ENCODE peak calls at places on chromosomes 2 and 18, in ten cellular contexts. V is IMR-90, S is fibroblast of lung, A is OCI-LY7, P is cardiac muscle cell, X is K562, F is kidney, N is PC-9, M is body of pancreas, K is GM12878. L is an unnamed sample. For H3K36me3, the result is how much of the 10 kb centered on the place peaks cover.

GRCh38 chr2:6845312-6845711 is 20.4 kb downstream of the CMPK2 start:
- DNase-seq in N (no peak), F (no peak), K (no peak), X (peak), V (no peak), S (peak), A (peak), M (no peak), P (peak), L (no peak)

GRCh38 chr2:137173514-137173913 is 408.2 kb downstream of the THSD7B start:
- DNase-seq in X (no peak), N (no peak), V (no peak), K (peak), M (no peak), S (peak), P (peak), F (no peak), A (peak), L (no peak)

GRCh38 chr2:225122007-225122406 is 79.7 kb upstream of the DOCK10 start:
- DNase-seq in F (no peak), S (no peak), K (no peak), N (no peak), M (no peak), V (no peak), X (no peak), P (no peak), A (peak), L (no peak)

GRCh38 chr2:124024491-124025348 is at the start of gene CNTNAP5:
- DNase-seq in F (peak), A (no peak), N (no peak), V (no peak), M (peak), X (peak), P (peak), S (peak), K (no peak), L (no peak)

GRCh38 chr2:37364351-37364750 is 19.9 kb downstream of the QPCT start:
- DNase-seq in A (no peak), K (no peak), V (no peak), M (no peak), P (no peak), S (no peak), N (no peak), F (no peak), X (no peak), L (no peak)

GRCh38 chr2:180000434-180000833 is 6.7 kb downstream of the CWC22 start:
- DNase-seq in X (no peak), N (no peak), P (no peak), F (no peak), K (no peak), V (peak), M (no peak), A (no peak), S (peak), L (no peak)

GRCh38 chr2:45930396-45930792 is 278.9 kb downstream of the PRKCE start:
- DNase-seq in S (peak), N (no peak), A (no peak), M (no peak), F (no peak), P (no peak), K (no peak), V (peak), X (no peak), L (no peak)

GRCh38 chr18:55489034-55489741 is 98.8 kb downstream of the TCF4 start:
- DNase-seq in M (no peak), V (peak), P (peak), S (peak), X (no peak), A (peak), F (no peak), K (no peak), N (no peak), L (no peak)

GRCh38 chr2:152134488-152135280 is 35.8 kb upstream of the CACNB4 start:
- DNase-seq in F (no peak), N (no peak), X (no peak), M (no peak), P (no peak), K (peak), S (peak), A (no peak), V (peak), L (no peak)

GRCh38 chr2:66331176-66331575 is 103.7 kb upstream of the MEIS1 start:
- DNase-seq in A (no peak), P (no peak), N (no peak), F (no peak), S (no peak), K (no peak), X (no peak), M (no peak), V (no peak), L (no peak)

GRCh38 chr2:226721541-226721940 is 78.1 kb downstream of the IRS1 start:
- DNase-seq in X (no peak), K (no peak), S (no peak), M (no peak), P (peak), A (no peak), V (peak), F (peak), N (no peak), L (no peak)

GRCh38 chr2:239294571-239295054 is 106.2 kb downstream of the HDAC4 start:
- DNase-seq in K (no peak), A (no peak), M (no peak), X (peak), N (no peak), F (no peak), S (no peak), P (no peak), V (no peak), L (no peak)

GRCh38 chr18:34990571-34990970 is 50.6 kb upstream of the MAPRE2 start:
- DNase-seq in X (no peak), M (no peak), K (no peak), A (no peak), S (peak), F (no peak), P (no peak), N (no peak), V (peak), L (no peak)

GRCh38 chr2:193584001-193584400 is 1389.3 kb upstream of the TMEFF2 start:
- DNase-seq in F (no peak), S (peak), K (no peak), V (peak), A (no peak), N (no peak), P (peak), X (no peak), M (no peak), L (no peak)

GRCh38 chr2:217162533-217162932 is 302.7 kb upstream of the TNP1 start:
- DNase-seq in F (no peak), P (no peak), X (peak), S (peak), V (peak), K (no peak), M (no peak), A (no peak), N (peak), L (no peak)

GRCh38 chr2:64989982-64990614 is 899 bp downstream of the SLC1A4 start:
- DNase-seq in A (peak), P (no peak), V (no peak), F (peak), M (peak), K (no peak), S (no peak), N (no peak), X (peak), L (no peak)

GRCh38 chr18:23842305-23842704 is 153.1 kb downstream of the LAMA3 start:
- DNase-seq in K (no peak), S (no peak), P (no peak), M (no peak), X (no peak), F (no peak), A (no peak), N (no peak), V (no peak), L (no peak)

GRCh38 chr2:203330434-203330833 is 2.2 kb downstream of the ABI2 start:
- DNase-seq in M (no peak), P (no peak), X (no peak), N (no peak), K (no peak), A (no peak), S (peak), V (peak), F (no peak), L (no peak)

GRCh38 chr2:145344076-145344724 is 824.3 kb upstream of the ZEB2 start:
- DNase-seq in F (no peak), K (no peak), N (no peak), P (no peak), A (no peak), M (no peak), X (no peak), S (peak), V (peak), L (no peak)

GRCh38 chr2:45302011-45302325 is 292.7 kb upstream of the SIX2 start:
- DNase-seq in V (no peak), N (no peak), F (no peak), K (no peak), A (no peak), M (no peak), S (no peak), P (no peak), X (no peak), L (no peak)

GRCh38 chr2:135585586-135585985 is 54.3 kb downstream of the R3HDM1 start:
- DNase-seq in F (no peak), N (no peak), P (no peak), K (no peak), M (no peak), X (no peak), A (peak), S (no peak), V (peak), L (no peak)
- TF ChIP-seq CTCF in F (no peak), N (peak), P (peak), K (no peak), M (no peak), X (no peak), A (peak), S (peak), V (peak), L (no peak)

GRCh38 chr2:181354626-181355025 is 102.6 kb upstream of the ITGA4 start:
- DNase-seq in N (no peak), K (no peak), X (no peak), V (peak), M (no peak), A (no peak), P (no peak), S (peak), F (no peak), L (no peak)

GRCh38 chr2:181356526-181356925 is 100.7 kb upstream of the ITGA4 start:
- DNase-seq in X (no peak), A (no peak), P (no peak), M (no peak), F (no peak), K (no peak), S (peak), N (no peak), V (no peak), L (no peak)

GRCh38 chr2:181357979-181358378 is 99.2 kb upstream of the ITGA4 start:
- DNase-seq in V (no peak), N (no peak), P (no peak), A (no peak), F (no peak), S (no peak), M (no peak), X (no peak), K (no peak), L (no peak)

GRCh38 chr2:181348091-181348837 is 108.9 kb upstream of the ITGA4 start:
- DNase-seq in P (no peak), V (no peak), A (no peak), X (no peak), N (no peak), K (peak), F (no peak), M (no peak), S (no peak), L (no peak)

DNA sequence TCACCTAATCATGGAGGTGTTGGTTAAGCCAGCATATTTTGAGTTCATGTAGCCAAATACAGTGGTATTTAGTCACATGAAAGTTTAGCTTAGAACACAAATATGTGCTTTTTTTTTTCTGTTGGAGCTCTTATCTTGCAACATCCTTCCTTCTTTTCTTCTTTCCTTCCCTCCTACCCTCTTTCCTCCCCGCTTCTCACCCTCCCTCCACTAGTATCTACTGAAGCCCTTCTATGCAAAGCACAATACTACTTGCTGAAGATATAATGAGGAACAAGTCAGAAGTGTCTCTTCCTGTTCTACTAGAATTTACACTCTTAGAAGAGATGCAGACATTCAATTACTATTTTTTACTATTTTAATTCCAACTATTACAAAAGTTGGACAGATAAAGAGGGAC is 105.0 kb upstream of the ITGA4 start:
- DNase-seq in N (no peak), A (peak), S (no peak), P (no peak), V (no peak), X (no peak), F (no peak), K (no peak), M (no peak), L (no peak)
- H3K36me3 ChIP-seq in N (under half), A (under half), S (under half), P (under half), V (under half), X (under half), F (under half), K (under half), M (under half), L (under half)

GRCh38 chr2:237919593-237919992 is 47.2 kb upstream of the UBE2F start:
- DNase-seq in P (no peak), A (peak), X (no peak), S (no peak), K (no peak), N (no peak), M (no peak), F (no peak), V (no peak), L (no peak)
- H3K27ac ChIP-seq in P (no peak), A (no peak), X (no peak), S (no peak), K (no peak), N (no peak), M (no peak), F (no peak), V (no peak), L (peak)

GRCh38 chr2:28411956-28412609 is 19.4 kb downstream of the FOSL2 start:
- DNase-seq in V (no peak), P (no peak), A (no peak), X (no peak), N (no peak), F (no peak), S (no peak), K (no peak), M (no peak), L (no peak)

GRCh38 chr2:28413896-28414290 is 21.2 kb downstream of the FOSL2 start:
- DNase-seq in A (no peak), X (no peak), S (no peak), K (no peak), P (no peak), F (no peak), V (no peak), M (no peak), N (no peak), L (no peak)

GRCh38 chr2:28414583-28414982 is 21.9 kb downstream of the FOSL2 start:
- DNase-seq in V (no peak), K (no peak), P (no peak), F (no peak), S (no peak), A (no peak), M (no peak), X (no peak), N (no peak), L (no peak)

GRCh38 chr2:28412625-28413151 is 20.0 kb downstream of the FOSL2 start:
- DNase-seq in M (no peak), S (no peak), X (no peak), A (no peak), P (no peak), K (no peak), F (no peak), N (no peak), V (no peak), L (no peak)

GRCh38 chr2:28413152-28413895 is 20.7 kb downstream of the FOSL2 start:
- DNase-seq in K (no peak), S (no peak), X (no peak), A (no peak), P (no peak), F (no peak), N (no peak), V (peak), M (no peak), L (no peak)
- TF ChIP-seq CTCF in K (no peak), S (no peak), X (peak), A (no peak), P (no peak), F (no peak), N (no peak), V (no peak), M (no peak), L (no peak)

GRCh38 chr2:218662377-218662776 is 2.9 kb downstream of the BCS1L start:
- DNase-seq in K (no peak), V (no peak), X (no peak), F (no peak), P (no peak), A (no peak), M (no peak), S (no peak), N (no peak), L (no peak)
- H3K36me3 ChIP-seq in K (under half), V (under half), X (half or more), F (under half), P (under half), A (half or more), M (under half), S (under half), N (under half), L (under half)